ENCODE peak calls at places on chromosomes 1 and 21, in seven cellular contexts. P, M, I, F, Y, Z and V are unnamed samples.

GRCh38 chr1:243970077-243970476 is 81.0 kb upstream of the ZBTB18 start:
- DNase-seq in M (no peak), P (no peak), I (no peak), Z (no peak), Y (no peak), F (no peak), V (no peak)

GRCh38 chr1:54287821-54288220 is 87.9 kb downstream of the MRPL37 start:
- DNase-seq in P (no peak), I (no peak), Y (no peak), M (no peak), F (no peak), Z (no peak), V (no peak)

GRCh38 chr1:29670752-29671151 is 434.4 kb downstream of the PTPRU start:
- DNase-seq in F (no peak), P (no peak), M (no peak), Z (no peak), Y (no peak), I (no peak), V (no peak)

GRCh38 chr1:159935719-159936283 is 9.6 kb downstream of the IGSF9 start:
- DNase-seq in Y (no peak), F (no peak), P (no peak), I (no peak), M (no peak), Z (no peak), V (no peak)

GRCh38 chr1:118209648-118210047 is 24.6 kb upstream of the SPAG17 start:
- DNase-seq in P (no peak), Y (no peak), M (peak; percentile 97), F (no peak), I (no peak), Z (no peak), V (no peak)

GRCh38 chr21:21188513-21189188 is 190.4 kb downstream of the NCAM2 start:
- DNase-seq in I (no peak), P (no peak), Y (no peak), Z (no peak), F (no peak), M (no peak), V (no peak)

GRCh38 chr1:101520302-101520701 is 283.5 kb downstream of the S1PR1 start:
- DNase-seq in Z (peak; percentile 7), M (no peak), F (no peak), Y (peak; percentile 73), I (peak; percentile 63), P (peak; percentile 61), V (no peak)

GRCh38 chr1:203556047-203556851 is 62.3 kb downstream of the OPTC start:
- DNase-seq in I (no peak), Z (peak; percentile 83), Y (peak; percentile 85), F (no peak), M (no peak), P (peak; percentile 76), V (peak; percentile 75)

GRCh38 chr1:12475947-12476346 is 142.1 kb downstream of the DHRS3 start:
- DNase-seq in F (no peak), I (no peak), Z (no peak), Y (no peak), M (no peak), P (peak; percentile 53), V (no peak)

GRCh38 chr1:76279387-76279748 is 204.8 kb downstream of the ST6GALNAC3 start:
- DNase-seq in P (no peak), Z (no peak), Y (no peak), M (no peak), F (no peak), I (no peak), V (no peak)

GRCh38 chr21:44018813-44019567 is 6.9 kb downstream of the TRAPPC10 start:
- DNase-seq in M (no peak), I (peak; percentile 27), Y (no peak), Z (no peak), F (no peak), P (no peak), V (no peak)

GRCh38 chr21:8988696-8989095 is 1532.7 kb upstream of the TPTE start:
- DNase-seq in Y (no peak), Z (no peak), M (no peak), P (no peak), F (no peak), I (no peak), V (no peak)

GRCh38 chr1:156860113-156860638 is 489 bp upstream of the NTRK1 start:
- DNase-seq in Y (peak; percentile 86), Z (no peak), F (no peak), P (peak; percentile 39), I (peak; percentile 59), M (no peak), V (no peak)

GRCh38 chr21:39030127-39030884 is 152.9 kb downstream of the PSMG1 start:
- DNase-seq in I (no peak), Y (peak; percentile 95), F (no peak), Z (no peak), P (no peak), M (no peak), V (no peak)

GRCh38 chr1:161391611-161392010 is 23.9 kb upstream of the CFAP126 start:
- DNase-seq in P (no peak), F (no peak), Z (no peak), I (no peak), M (no peak), Y (no peak), V (no peak)

GRCh38 chr1:207397525-207397926 is 56.6 kb upstream of the CR2 start:
- DNase-seq in P (no peak), F (no peak), Z (peak; percentile 1), Y (peak; percentile 55), I (no peak), M (no peak), V (no peak)

GRCh38 chr1:6870086-6870485 is 84.8 kb downstream of the CAMTA1 start:
- DNase-seq in Z (peak; percentile 26), I (no peak), M (no peak), Y (no peak), F (no peak), P (peak; percentile 33), V (no peak)

GRCh38 chr21:44910229-44911065 is 10.3 kb downstream of the ITGB2 start:
- DNase-seq in F (no peak), Z (no peak), Y (no peak), I (no peak), M (no peak), P (no peak), V (no peak)

GRCh38 chr1:234540404-234540762 is 61.4 kb upstream of the TARBP1 start:
- DNase-seq in Y (no peak), P (no peak), M (no peak), I (no peak), F (no peak), Z (no peak), V (no peak)

GRCh38 chr1:201562659-201563405 is 23.9 kb downstream of the NAV1 start:
- DNase-seq in Z (peak; percentile 76), Y (no peak), I (no peak), P (peak; percentile 77), M (no peak), F (no peak), V (peak; percentile 78)

GRCh38 chr1:194873328-194873923 is 1687.0 kb upstream of the B3GALT2 start:
- DNase-seq in Y (no peak), I (no peak), P (peak; percentile 29), M (no peak), Z (no peak), F (peak; percentile 53), V (no peak)

GRCh38 chr1:15321601-15322000 is 74.6 kb downstream of the FHAD1 start:
- DNase-seq in M (no peak), Y (no peak), F (no peak), I (no peak), Z (no peak), P (no peak), V (no peak)

GRCh38 chr1:220983877-220984635 is 104.8 kb downstream of the HLX start:
- DNase-seq in M (no peak), Z (no peak), F (no peak), P (no peak), Y (peak; percentile 84), I (no peak), V (no peak)

GRCh38 chr1:3522564-3523270 is 68.3 kb downstream of the ARHGEF16 start:
- DNase-seq in P (no peak), I (no peak), Z (peak; percentile 70), M (no peak), F (no peak), Y (no peak), V (peak; percentile 47)

DNA sequence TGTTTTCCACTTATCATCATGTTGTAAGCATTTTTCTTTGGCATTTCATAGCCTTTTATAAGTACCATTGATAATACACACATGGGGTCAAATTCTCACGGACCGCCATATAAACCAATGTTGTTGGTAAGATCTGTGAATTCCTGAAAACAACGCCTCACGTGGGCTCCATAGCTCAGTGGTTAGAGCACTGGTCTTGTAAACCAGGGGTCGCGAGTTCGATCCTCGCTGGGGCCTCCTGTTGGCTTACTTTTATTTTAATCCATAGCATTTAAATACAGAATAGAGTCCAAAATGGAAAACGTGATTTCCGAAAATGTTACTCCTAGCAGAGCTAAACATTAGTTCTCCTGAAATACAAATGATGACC is 83.1 kb downstream of the HHIPL2 start:
- DNase-seq in I (peak; percentile 83), P (peak; percentile 82), F (peak; percentile 42), Y (peak; percentile 83), M (no peak), Z (peak; percentile 43), V (no peak)
- H3K4me3 ChIP-seq in I (peak overlapping the region; percentile 44), P (peak overlapping the region; percentile 21), F (peak overlapping the region; percentile 53), Y (peak overlapping the region; percentile 78), M (peak overlapping the region; percentile 76), Z (peak overlapping the region; percentile 47), V (peak overlapping the region; percentile 59)

DNA sequence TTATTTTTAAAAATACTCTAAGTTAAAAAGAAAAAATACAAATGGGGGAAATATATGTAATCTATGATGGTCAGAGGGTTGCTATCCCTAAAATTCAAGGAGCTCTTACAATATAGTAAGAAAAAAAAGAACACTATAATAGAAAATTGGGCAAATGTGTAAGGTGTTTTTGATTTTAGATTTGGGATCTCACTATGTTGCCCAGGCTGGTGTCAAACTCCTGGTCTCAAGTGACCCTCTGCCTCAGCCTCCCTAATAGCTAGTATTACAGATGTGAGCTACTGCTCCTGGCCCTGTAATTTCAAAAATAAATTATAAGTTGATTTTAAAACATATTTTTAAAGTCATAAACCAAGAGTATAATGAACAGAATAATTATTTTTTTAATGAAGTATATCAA is 45.9 kb downstream of the CDC42BPA start:
- DNase-seq in F (no peak), I (no peak), P (no peak), Z (no peak), Y (no peak), M (no peak), V (no peak)
- TF ChIP-seq CTCF in F (no peak), I (no peak), P (no peak), Z (no peak), Y (no peak), M (no peak), V (no peak)

GRCh38 chr1:71170925-71171324 is 90.1 kb upstream of the ZRANB2 start:
- DNase-seq in Z (no peak), F (no peak), Y (no peak), I (no peak), P (no peak), M (no peak), V (no peak)
- H3K4me3 ChIP-seq in Z (no peak overlapping the region), F (no peak overlapping the region), Y (no peak overlapping the region), I (no peak overlapping the region), P (no peak overlapping the region), M (no peak overlapping the region), V (no peak overlapping the region)

GRCh38 chr1:209784276-209785169 is at the start of gene C1orf74:
- DNase-seq in Z (peak; percentile 92), M (no peak), F (peak; percentile 92), I (peak; percentile 98), Y (peak; percentile 100), P (peak; percentile 97), V (peak; percentile 77)
- TF ChIP-seq CTCF in Z (no peak), M (no peak), F (no peak), I (no peak), Y (no peak), P (no peak), V (no peak)